ENCODE peak calls at places on chromosomes 12 and 14, in six cellular contexts. F, N, J, K, C and M are unnamed samples.

GRCh38 chr12:8018666-8019581 is 13.6 kb upstream of the FOXJ2 start:
- DNase-seq in F (no peak), N (no peak), J (no peak), K (peak), C (no peak), M (peak)

GRCh38 chr14:99548285-99548684 is 55.7 kb downstream of the CCDC85C start:
- DNase-seq in F (no peak), N (no peak), J (peak), K (no peak), C (no peak), M (no peak)

GRCh38 chr12:124302807-124303578 is 8.1 kb downstream of the RFLNA start:
- DNase-seq in F (no peak), N (no peak), J (no peak), K (no peak), C (no peak), M (no peak)

GRCh38 chr14:99579903-99580570 is 24.0 kb downstream of the CCDC85C start:
- DNase-seq in F (no peak), N (peak), J (no peak), K (no peak), C (no peak), M (no peak)

GRCh38 chr12:122203301-122203967 is at the start of gene B3GNT4:
- DNase-seq in F (peak), N (peak), J (peak), K (peak), C (peak), M (peak)

GRCh38 chr12:121284551-121285390 is 11.7 kb downstream of the CAMKK2 start:
- DNase-seq in F (no peak), N (no peak), J (no peak), K (no peak), C (no peak), M (no peak)

GRCh38 chr14:93939304-93940229 is 12.4 kb downstream of the FAM181A start:
- DNase-seq in F (peak), N (peak), J (peak), K (peak), C (peak), M (peak)

GRCh38 chr14:91835920-91836843 is 31.2 kb downstream of the TC2N start:
- DNase-seq in F (peak), N (peak), J (peak), K (peak), C (peak), M (peak)

GRCh38 chr12:31962076-31962475 is 2.9 kb downstream of the RESF1 start:
- DNase-seq in F (no peak), N (no peak), J (no peak), K (no peak), C (no peak), M (no peak)